ENCODE peak calls at places on chromosomes 7 and 10, in eight cellular contexts. A, S, Z, F, O, B, Y and V are unnamed samples.

GRCh38 chr7:1662101-1662500 is 8.0 kb upstream of the ELFN1 start:
- DNase-seq in S (peak), O (no peak), Y (no peak), Z (no peak), F (peak), A (no peak), B (no peak), V (no peak)

GRCh38 chr7:95056107-95056689 is 148.8 kb downstream of the PPP1R9A start:
- DNase-seq in B (no peak), A (no peak), Y (no peak), S (no peak), O (no peak), Z (no peak), F (no peak), V (no peak)

GRCh38 chr7:98165827-98166667 is 45.2 kb upstream of the BHLHA15 start:
- DNase-seq in A (peak), F (peak), O (peak), S (peak), Z (no peak), B (peak), Y (no peak), V (no peak)

GRCh38 chr7:38318803-38319416 is 45.5 kb upstream of the TARP start:
- DNase-seq in F (no peak), Y (no peak), A (peak), B (no peak), O (peak), Z (peak), S (no peak), V (peak)

GRCh38 chr10:71090801-71091200 is 121.6 kb upstream of the UNC5B start:
- DNase-seq in S (no peak), F (no peak), Z (no peak), Y (no peak), A (no peak), O (no peak), B (no peak), V (no peak)

GRCh38 chr7:136064098-136064497 is 86.9 kb upstream of the MTPN start:
- DNase-seq in A (no peak), Z (no peak), Y (no peak), B (no peak), O (no peak), S (no peak), F (no peak), V (no peak)

GRCh38 chr7:17033245-17033644 is 151.5 kb upstream of the AGR3 start:
- DNase-seq in Z (no peak), B (no peak), F (no peak), Y (no peak), S (no peak), A (peak), O (no peak), V (no peak)

GRCh38 chr10:124997791-124998623 is 56.1 kb downstream of the ZRANB1 start:
- DNase-seq in A (no peak), Z (no peak), O (no peak), B (peak), S (no peak), F (peak), Y (no peak), V (no peak)

GRCh38 chr7:76423666-76424412 is 911 bp upstream of the ZP3 start:
- DNase-seq in S (no peak), Y (no peak), F (peak), O (peak), A (no peak), B (no peak), Z (peak), V (no peak)

GRCh38 chr10:117547301-117548153 is 5.0 kb downstream of the EMX2 start:
- DNase-seq in B (no peak), Y (no peak), F (peak), A (no peak), Z (no peak), O (peak), S (no peak), V (no peak)

GRCh38 chr7:108716783-108717182 is 147.1 kb downstream of the DNAJB9 start:
- DNase-seq in Z (no peak), Y (no peak), A (no peak), B (no peak), O (peak), S (no peak), F (no peak), V (no peak)

GRCh38 chr10:3886666-3887251 is 101.8 kb upstream of the KLF6 start:
- DNase-seq in Z (no peak), F (no peak), S (peak), Y (no peak), A (peak), B (peak), O (peak), V (no peak)

GRCh38 chr10:78507761-78508160 is 474.1 kb downstream of the RPS24 start:
- DNase-seq in S (no peak), Z (no peak), B (no peak), F (no peak), Y (no peak), O (no peak), A (no peak), V (peak)

GRCh38 chr10:124697837-124698559 is 46.2 kb downstream of the FAM53B start:
- DNase-seq in Y (no peak), A (no peak), S (peak), F (peak), O (no peak), Z (no peak), B (no peak), V (no peak)

GRCh38 chr10:52066383-52066782 is 247.7 kb upstream of the DKK1 start:
- DNase-seq in B (no peak), Z (no peak), O (no peak), Y (no peak), S (no peak), F (no peak), A (peak), V (no peak)

GRCh38 chr10:89351402-89352038 is 23.7 kb downstream of the IFIT3 start:
- DNase-seq in O (no peak), B (no peak), Y (no peak), F (no peak), Z (no peak), A (peak), S (no peak), V (no peak)

GRCh38 chr10:124168991-124169826 is 75.8 kb upstream of the CHST15 start:
- DNase-seq in O (no peak), S (no peak), Y (no peak), A (no peak), Z (no peak), B (no peak), F (no peak), V (no peak)

GRCh38 chr7:30135551-30136271 is 925 bp downstream of the MTURN start:
- DNase-seq in Y (no peak), A (peak), Z (no peak), F (peak), O (peak), B (peak), S (peak), V (peak)

GRCh38 chr10:43041422-43042342 is 35.2 kb upstream of the RET start:
- DNase-seq in B (no peak), O (no peak), Y (no peak), F (peak), A (no peak), Z (no peak), S (peak), V (no peak)